ENCODE peak calls at places on chromosome 18, in seven cellular contexts. One of them, this sample, is unnamed.
A peak's percentile ranks its signal among the peaks of the same experiment; 100 is the strongest.

GRCh38 chr18:48320639-48320945 is 88.6 kb downstream of the ZBTB7C start:
- DNase-seq in NCI-H524: no peak
- DNase-seq in midbrain: no peak
- DNase-seq in NCI-H2081: no peak
- DNase-seq in GM04504: no peak
- DNase-seq in 8988T: no peak
- DNase-seq in LNCaP clone FGC: no peak
- DNase-seq in this sample: no peak

GRCh38 chr18:24799176-24799575 is 338.7 kb downstream of the HRH4 start:
- DNase-seq in NCI-H2081: no peak
- DNase-seq in midbrain: no peak
- DNase-seq in NCI-H524: no peak
- DNase-seq in GM04504: no peak
- DNase-seq in 8988T: no peak
- DNase-seq in LNCaP clone FGC: no peak
- DNase-seq in this sample: no peak

GRCh38 chr18:3008546-3008945 is 4.4 kb downstream of the LPIN2 start:
- DNase-seq in NCI-H524: no peak
- DNase-seq in GM04504: no peak
- DNase-seq in 8988T: no peak
- DNase-seq in LNCaP clone FGC: no peak
- DNase-seq in NCI-H2081: no peak
- DNase-seq in midbrain: no peak
- DNase-seq in this sample: no peak

GRCh38 chr18:48138211-48138610 is 207.8 kb upstream of the SMAD2 start:
- DNase-seq in 8988T: no peak
- DNase-seq in NCI-H2081: no peak
- DNase-seq in LNCaP clone FGC: no peak
- DNase-seq in GM04504: no peak
- DNase-seq in NCI-H524: no peak
- DNase-seq in midbrain: no peak
- DNase-seq in this sample: no peak

GRCh38 chr18:3279201-3280185 is 17.6 kb downstream of the MYL12B start:
- DNase-seq in NCI-H2081: no peak
- DNase-seq in 8988T: no peak
- DNase-seq in LNCaP clone FGC: no peak
- DNase-seq in GM04504: no peak
- DNase-seq in midbrain: no peak
- DNase-seq in NCI-H524: no peak
- DNase-seq in this sample: no peak

GRCh38 chr18:58856881-58857280 is 7.8 kb upstream of the ZNF532 start:
- DNase-seq in midbrain: no peak
- DNase-seq in 8988T: no peak
- DNase-seq in GM04504: no peak
- DNase-seq in LNCaP clone FGC: no peak
- DNase-seq in NCI-H2081: no peak
- DNase-seq in NCI-H524: no peak
- DNase-seq in this sample: no peak

GRCh38 chr18:33914399-33914798 is 310.3 kb downstream of the NOL4 start:
- DNase-seq in NCI-H524: no peak
- DNase-seq in 8988T: no peak
- DNase-seq in NCI-H2081: no peak
- DNase-seq in LNCaP clone FGC: no peak
- DNase-seq in midbrain: no peak
- DNase-seq in GM04504: no peak
- DNase-seq in this sample: no peak

GRCh38 chr18:34738173-34738894 is 28.2 kb downstream of the DTNA start:
- DNase-seq in 8988T: no peak
- DNase-seq in NCI-H2081: peak; percentile 28
- DNase-seq in GM04504: no peak
- DNase-seq in LNCaP clone FGC: peak; percentile 33
- DNase-seq in midbrain: no peak
- DNase-seq in NCI-H524: no peak
- DNase-seq in this sample: no peak

GRCh38 chr18:9103488-9103887 is 989 bp downstream of the NDUFV2 start:
- DNase-seq in NCI-H524: no peak
- DNase-seq in 8988T: no peak
- DNase-seq in NCI-H2081: peak; percentile 16
- DNase-seq in midbrain: peak; percentile 38
- DNase-seq in GM04504: no peak
- DNase-seq in LNCaP clone FGC: no peak
- DNase-seq in this sample: no peak

GRCh38 chr18:68219867-68220266 is 495.0 kb downstream of the TMX3 start:
- DNase-seq in midbrain: no peak
- DNase-seq in GM04504: no peak
- DNase-seq in NCI-H524: no peak
- DNase-seq in NCI-H2081: no peak
- DNase-seq in LNCaP clone FGC: no peak
- DNase-seq in 8988T: no peak
- DNase-seq in this sample: no peak

GRCh38 chr18:3585656-3586509 is 135.9 kb downstream of the TGIF1 start:
- DNase-seq in 8988T: peak; percentile 59
- DNase-seq in GM04504: no peak
- DNase-seq in midbrain: peak; percentile 77
- DNase-seq in NCI-H2081: peak; percentile 82
- DNase-seq in NCI-H524: peak; percentile 65
- DNase-seq in LNCaP clone FGC: peak; percentile 71
- DNase-seq in this sample: peak; percentile 72

GRCh38 chr18:10841203-10841602 is 308.2 kb downstream of the PIEZO2 start:
- DNase-seq in NCI-H2081: no peak
- DNase-seq in GM04504: no peak
- DNase-seq in 8988T: no peak
- DNase-seq in LNCaP clone FGC: no peak
- DNase-seq in NCI-H524: no peak
- DNase-seq in midbrain: no peak
- DNase-seq in this sample: no peak

GRCh38 chr18:55302337-55302833 is 285.6 kb downstream of the TCF4 start:
- DNase-seq in 8988T: no peak
- DNase-seq in LNCaP clone FGC: no peak
- DNase-seq in NCI-H524: no peak
- DNase-seq in NCI-H2081: no peak
- DNase-seq in GM04504: no peak
- DNase-seq in midbrain: no peak
- DNase-seq in this sample: no peak

GRCh38 chr18:14922965-14923565 is 175.1 kb downstream of the ANKRD30B start:
- DNase-seq in NCI-H2081: no peak
- DNase-seq in GM04504: no peak
- DNase-seq in NCI-H524: no peak
- DNase-seq in 8988T: no peak
- DNase-seq in midbrain: no peak
- DNase-seq in LNCaP clone FGC: no peak
- DNase-seq in this sample: no peak

GRCh38 chr18:74251297-74252031 is 40.3 kb downstream of the CYB5A start:
- DNase-seq in midbrain: no peak
- DNase-seq in LNCaP clone FGC: no peak
- DNase-seq in GM04504: peak; percentile 49
- DNase-seq in 8988T: no peak
- DNase-seq in NCI-H2081: no peak
- DNase-seq in NCI-H524: no peak
- DNase-seq in this sample: no peak

GRCh38 chr18:58194028-58194427 is 150.0 kb downstream of the NEDD4L start:
- DNase-seq in NCI-H524: no peak
- DNase-seq in GM04504: no peak
- DNase-seq in 8988T: no peak
- DNase-seq in LNCaP clone FGC: no peak
- DNase-seq in midbrain: no peak
- DNase-seq in NCI-H2081: no peak
- DNase-seq in this sample: no peak

GRCh38 chr18:23226930-23227728 is 91.8 kb downstream of the CABLES1 start:
- DNase-seq in midbrain: no peak
- DNase-seq in 8988T: no peak
- DNase-seq in LNCaP clone FGC: no peak
- DNase-seq in NCI-H2081: no peak
- DNase-seq in GM04504: peak; percentile 58
- DNase-seq in NCI-H524: no peak
- DNase-seq in this sample: no peak

GRCh38 chr18:24094561-24094960 is 44.3 kb upstream of the CABYR start:
- DNase-seq in NCI-H2081: no peak
- DNase-seq in 8988T: no peak
- DNase-seq in midbrain: no peak
- DNase-seq in LNCaP clone FGC: no peak
- DNase-seq in NCI-H524: no peak
- DNase-seq in GM04504: no peak
- DNase-seq in this sample: no peak

GRCh38 chr18:24915547-24915946 is 436.4 kb downstream of the ZNF521 start:
- DNase-seq in midbrain: no peak
- DNase-seq in LNCaP clone FGC: no peak
- DNase-seq in GM04504: no peak
- DNase-seq in NCI-H2081: no peak
- DNase-seq in 8988T: no peak
- DNase-seq in NCI-H524: no peak
- DNase-seq in this sample: no peak

GRCh38 chr18:69257861-69258458 is 142.7 kb upstream of the DOK6 start:
- DNase-seq in NCI-H2081: peak; percentile 26
- DNase-seq in midbrain: no peak
- DNase-seq in NCI-H524: no peak
- DNase-seq in GM04504: peak; percentile 90
- DNase-seq in LNCaP clone FGC: no peak
- DNase-seq in 8988T: no peak
- DNase-seq in this sample: no peak

GRCh38 chr18:48855422-48856377 is 95.1 kb downstream of the SMAD7 start:
- DNase-seq in 8988T: no peak
- DNase-seq in GM04504: no peak
- DNase-seq in midbrain: no peak
- DNase-seq in NCI-H524: no peak
- DNase-seq in NCI-H2081: no peak
- DNase-seq in LNCaP clone FGC: no peak
- DNase-seq in this sample: no peak

GRCh38 chr18:67520276-67521035 is 3.9 kb upstream of the DSEL start:
- DNase-seq in GM04504: peak; percentile 87
- DNase-seq in midbrain: no peak
- DNase-seq in LNCaP clone FGC: no peak
- DNase-seq in 8988T: no peak
- DNase-seq in NCI-H2081: no peak
- DNase-seq in NCI-H524: no peak
- DNase-seq in this sample: no peak

GRCh38 chr18:58402247-58402646 is 226.6 kb downstream of the ALPK2 start:
- DNase-seq in NCI-H524: no peak
- DNase-seq in GM04504: no peak
- DNase-seq in midbrain: no peak
- DNase-seq in LNCaP clone FGC: peak; percentile 79
- DNase-seq in NCI-H2081: no peak
- DNase-seq in 8988T: no peak
- DNase-seq in this sample: no peak

This sample was measured in putamen.